ENCODE peak calls at places on chromosomes 7 and 10, in six cellular contexts. X is A549, F is MM.1S, B is transverse colon, D is skeletal muscle cell, Q is colonic mucosa. M is an unnamed sample.

GRCh38 chr10:80662429-80663211 is 124.9 kb downstream of the SH2D4B start:
- DNase-seq in D (peak), F (peak), X (peak), Q (peak), B (peak), M (peak)

GRCh38 chr7:128114806-128115205 is 83.6 kb upstream of the LRRC4 start:
- DNase-seq in F (no peak), X (no peak), B (no peak), Q (peak), D (no peak), M (peak)

GRCh38 chr7:139035588-139036353 is at the start of gene ZC3HAV1L:
- DNase-seq in Q (peak), D (peak), B (peak), F (no peak), X (peak), M (peak)

GRCh38 chr10:120948889-120949382 is 97.8 kb downstream of the WDR11 start:
- DNase-seq in X (no peak), D (peak), Q (peak), B (peak), F (peak), M (no peak)

GRCh38 chr10:128062837-128063563 is 63.2 kb downstream of the MKI67 start:
- DNase-seq in B (peak), Q (no peak), X (no peak), F (peak), D (no peak), M (no peak)

GRCh38 chr7:79810945-79811344 is 323.7 kb upstream of the GNAI1 start:
- DNase-seq in B (no peak), Q (no peak), D (no peak), X (no peak), F (no peak), M (no peak)

GRCh38 chr10:101080933-101081546 is 19.3 kb downstream of the KAZALD1 start:
- DNase-seq in X (no peak), F (no peak), B (no peak), D (no peak), Q (no peak), M (no peak)

GRCh38 chr7:82264752-82265305 is 178.7 kb downstream of the CACNA2D1 start:
- DNase-seq in B (no peak), D (no peak), Q (no peak), X (no peak), F (no peak), M (no peak)

GRCh38 chr7:77542895-77543294 is 5.8 kb downstream of the PTPN12 start:
- DNase-seq in X (no peak), D (no peak), Q (no peak), F (no peak), B (no peak), M (no peak)

GRCh38 chr7:77538908-77539212 is 1.8 kb downstream of the PTPN12 start:
- DNase-seq in B (no peak), F (no peak), X (no peak), Q (no peak), D (no peak), M (no peak)

GRCh38 chr7:77542399-77542798 is 5.3 kb downstream of the PTPN12 start:
- DNase-seq in F (no peak), D (no peak), Q (no peak), X (no peak), B (no peak), M (no peak)

GRCh38 chr7:77538186-77538907 is 1.3 kb downstream of the PTPN12 start:
- DNase-seq in Q (peak), D (peak), X (peak), F (no peak), B (peak), M (peak)

GRCh38 chr7:77540402-77540822 is 3.3 kb downstream of the PTPN12 start:
- DNase-seq in B (no peak), F (no peak), Q (no peak), D (no peak), X (no peak), M (no peak)
- H3K4me3 ChIP-seq in B (no peak), F (no peak), Q (no peak), D (no peak), X (peak), M (no peak)

DNA sequence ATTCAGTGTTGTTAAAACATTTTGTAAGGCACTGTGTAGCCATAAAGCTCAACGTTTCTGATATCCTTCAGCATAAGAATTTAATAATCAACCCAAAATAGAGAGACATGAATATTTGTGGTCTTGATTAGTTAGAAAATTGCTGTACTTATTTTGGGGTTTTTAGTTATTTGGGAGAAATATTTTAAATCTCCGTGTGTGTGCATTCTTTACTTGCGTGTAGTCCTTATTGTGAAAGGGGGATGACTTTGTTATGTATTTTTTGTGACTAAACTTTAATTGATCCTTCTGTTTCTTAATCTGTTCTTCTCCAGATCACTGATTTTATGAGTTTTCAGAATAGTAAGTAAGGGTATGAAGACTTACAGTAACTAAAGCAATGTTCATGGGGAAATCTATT is 81.2 kb downstream of the ZNRF2 start:
- DNase-seq in B (no peak), F (no peak), X (no peak), D (no peak), Q (no peak), M (no peak)
- H3K4me3 ChIP-seq in B (no peak), F (no peak), X (no peak), D (no peak), Q (no peak), M (no peak)

GRCh38 chr7:107889992-107890391 is 991 bp upstream of the DLD start:
- DNase-seq in Q (no peak), B (no peak), F (no peak), X (no peak), D (no peak), M (no peak)
- H3K4me3 ChIP-seq in Q (no peak), B (no peak), F (peak), X (no peak), D (no peak), M (no peak)

GRCh38 chr10:43648083-43648391 is 644 bp downstream of the ZNF32 start:
- DNase-seq in X (no peak), D (no peak), Q (no peak), B (no peak), F (no peak), M (no peak)

GRCh38 chr10:43640603-43641002 is 8.1 kb downstream of the ZNF32 start:
- DNase-seq in B (no peak), X (no peak), D (no peak), Q (no peak), F (no peak), M (no peak)

GRCh38 chr10:43645866-43646265 is 2.8 kb downstream of the ZNF32 start:
- DNase-seq in F (no peak), D (no peak), B (no peak), Q (no peak), X (no peak), M (no peak)

GRCh38 chr10:43647576-43647975 is 1.1 kb downstream of the ZNF32 start:
- DNase-seq in X (no peak), Q (no peak), B (no peak), F (no peak), D (peak), M (no peak)

GRCh38 chr10:43644252-43644651 is 4.4 kb downstream of the ZNF32 start:
- DNase-seq in D (no peak), X (no peak), F (no peak), B (no peak), Q (no peak), M (no peak)
- H3K4me3 ChIP-seq in D (no peak), X (no peak), F (no peak), B (no peak), Q (no peak), M (no peak)

GRCh38 chr10:45653454-45653853 is 19.1 kb downstream of the ZFAND4 start:
- DNase-seq in F (no peak), D (no peak), X (no peak), Q (no peak), B (no peak), M (no peak)
- H3K4me3 ChIP-seq in F (no peak), D (no peak), X (no peak), Q (no peak), B (no peak), M (no peak)

DNA sequence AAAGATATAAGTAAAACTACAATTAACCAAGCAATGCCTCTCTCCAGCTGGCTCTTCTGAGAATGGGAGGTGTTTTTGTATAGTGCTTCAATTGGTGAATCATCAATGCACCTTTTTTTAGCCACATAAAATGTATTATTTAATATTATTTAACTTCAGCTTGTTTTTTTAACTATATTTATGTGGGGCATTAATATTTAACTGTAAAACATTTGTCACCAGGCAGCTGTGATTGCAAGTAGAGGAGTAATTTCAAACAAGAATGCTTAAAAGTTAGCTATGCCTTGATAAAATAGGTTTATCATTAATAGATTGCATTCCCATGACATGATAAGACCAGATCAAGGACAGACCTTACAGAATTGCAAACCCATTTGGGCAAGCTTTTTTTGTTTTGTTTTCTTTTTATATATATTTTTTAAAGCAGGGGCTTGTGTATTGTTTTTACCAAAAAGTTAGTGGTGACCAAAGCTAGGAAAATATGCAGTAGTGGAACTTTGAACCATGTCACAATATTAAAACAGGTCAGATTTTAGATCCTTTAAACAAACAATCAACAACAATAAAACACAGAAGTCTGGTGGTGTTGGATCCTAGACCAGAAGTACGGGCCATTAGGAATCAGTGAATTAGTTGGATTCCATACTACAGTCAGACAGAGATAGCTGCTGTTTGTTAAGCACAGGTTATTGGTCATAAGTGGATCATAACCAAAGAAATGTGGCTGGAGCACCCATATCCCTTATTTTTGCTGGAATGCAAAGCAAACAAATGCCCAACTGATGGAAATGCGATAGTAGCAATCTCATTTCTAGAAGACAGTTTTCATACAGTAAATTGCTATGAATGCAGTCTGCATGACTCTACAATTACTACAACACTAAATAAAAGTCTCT is 2.9 kb downstream of the CAV2 start:
- DNase-seq in B (no peak), D (no peak), Q (no peak), X (peak), F (no peak), M (no peak)
- H3K4me3 ChIP-seq in B (no peak), D (no peak), Q (no peak), X (peak), F (peak), M (no peak)

GRCh38 chr10:33732176-33733025 is 397.9 kb upstream of the NRP1 start:
- DNase-seq in B (no peak), Q (no peak), F (no peak), X (no peak), D (peak), M (no peak)
- H3K4me3 ChIP-seq in B (no peak), Q (no peak), F (no peak), X (no peak), D (no peak), M (no peak)

GRCh38 chr10:71848325-71849277 is 2.5 kb downstream of the PSAP start:
- DNase-seq in Q (no peak), F (no peak), D (no peak), X (no peak), B (no peak), M (peak)
- H3K4me3 ChIP-seq in Q (no peak), F (no peak), D (no peak), X (peak), B (no peak), M (no peak)